ENCODE peak calls at places on chromosomes 11 and 22, in nine cellular contexts. D is neural progenitor cell, O is astrocyte, J is MM.1S, I is endothelial cell of umbilical vein, B is fibroblast of lung, X is mesenchymal stem cell, C is Karpas-422, K is IMR-90. S is an unnamed sample.

GRCh38 chr11:31986201-31986889 is 104.5 kb upstream of the RCN1 start:
- DNase-seq in D (no peak), O (no peak), J (no peak), I (no peak), B (peak), X (no peak), C (no peak), K (no peak), S (no peak)

GRCh38 chr11:17129003-17129402 is 51.5 kb upstream of the RPS13 start:
- DNase-seq in D (no peak), O (peak), J (no peak), I (no peak), B (peak), X (peak), C (no peak), K (peak), S (no peak)

GRCh38 chr11:119192111-119192510 is 6.8 kb downstream of the NHERF4 start:
- DNase-seq in D (no peak), O (no peak), J (no peak), I (no peak), B (no peak), X (no peak), C (no peak), K (no peak), S (no peak)

GRCh38 chr22:39146256-39147101 is 6.0 kb downstream of the CBX7 start:
- DNase-seq in D (no peak), O (no peak), J (no peak), I (no peak), B (no peak), X (no peak), C (no peak), K (no peak), S (no peak)

GRCh38 chr11:70002433-70002832 is 75.7 kb upstream of the ANO1 start:
- DNase-seq in D (no peak), O (no peak), J (no peak), I (no peak), B (no peak), X (no peak), C (no peak), K (no peak), S (no peak)

GRCh38 chr11:62242021-62242420 is at the start of gene SCGB1D2:
- DNase-seq in D (peak), O (no peak), J (no peak), I (no peak), B (no peak), X (no peak), C (no peak), K (no peak), S (peak)

GRCh38 chr11:35953081-35953480 is 9.2 kb downstream of the LDLRAD3 start:
- DNase-seq in D (no peak), O (no peak), J (no peak), I (peak), B (peak), X (no peak), C (no peak), K (no peak), S (no peak)

GRCh38 chr11:105670811-105671210 is 60.9 kb downstream of the GRIA4 start:
- DNase-seq in D (no peak), O (peak), J (no peak), I (no peak), B (peak), X (peak), C (no peak), K (peak), S (no peak)

DNA sequence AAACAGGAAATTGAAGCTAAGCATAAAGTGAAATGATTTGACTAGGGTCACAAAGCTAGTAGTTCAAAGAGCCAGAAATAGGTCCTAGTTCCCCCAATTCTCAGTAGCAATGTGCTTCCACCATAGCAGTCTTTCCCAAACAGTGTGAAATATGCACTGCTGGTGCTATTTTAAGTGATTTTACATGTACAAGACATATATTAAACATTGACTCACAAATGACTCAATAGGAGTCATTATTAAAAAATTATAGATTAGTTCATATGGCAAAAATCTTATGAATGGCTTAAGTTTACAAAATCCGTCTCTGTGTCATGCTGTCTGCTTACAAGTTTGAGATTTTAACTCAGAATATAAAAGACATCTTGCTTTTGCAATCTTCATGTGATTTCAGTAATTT is 21.4 kb downstream of the KIF18A start:
- DNase-seq in D (no peak), O (peak), J (no peak), I (peak), B (peak), X (peak), C (peak), K (peak), S (no peak)
- H2AFZ ChIP-seq in D (no peak), O (no peak), J (no peak), I (peak), B (no peak), X (no peak), C (no peak), K (no peak), S (no peak)

GRCh38 chr22:49725516-49725915 is 102.2 kb downstream of the BRD1 start:
- DNase-seq in D (no peak), O (no peak), J (no peak), I (no peak), B (no peak), X (no peak), C (no peak), K (no peak), S (no peak)
- H3K4me2 ChIP-seq in D (no peak), O (no peak), J (no peak), I (no peak), B (no peak), X (no peak), C (no peak), K (no peak), S (no peak)

GRCh38 chr11:58574851-58575250 is 805 bp downstream of the LPXN start:
- DNase-seq in D (no peak), O (peak), J (no peak), I (peak), B (peak), X (peak), C (no peak), K (peak), S (no peak)
- H2AFZ ChIP-seq in D (no peak), O (no peak), J (no peak), I (no peak), B (no peak), X (no peak), C (no peak), K (no peak), S (no peak)

DNA sequence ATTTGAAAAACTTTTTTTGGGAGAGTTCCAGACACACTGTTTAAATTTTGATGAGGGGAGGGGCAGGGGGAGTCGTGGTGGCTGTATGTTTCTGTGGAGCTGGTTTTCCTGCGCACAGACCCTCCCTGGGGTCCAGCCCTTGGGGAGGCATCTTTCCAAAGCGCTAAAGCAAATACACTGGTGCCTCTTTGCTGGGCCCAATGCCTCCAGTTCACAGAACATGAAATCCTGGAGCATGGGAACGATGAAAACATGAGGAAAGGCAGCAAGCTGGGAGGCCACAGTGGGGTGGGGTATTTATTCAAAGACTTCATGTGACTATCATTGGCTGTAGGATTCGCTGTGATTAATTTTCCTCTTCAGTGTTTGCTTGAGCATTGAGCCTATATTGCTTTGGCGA is 135.3 kb downstream of the CCDC34 start:
- DNase-seq in D (no peak), O (no peak), J (no peak), I (no peak), B (no peak), X (no peak), C (no peak), K (no peak), S (no peak)
- H3K4me2 ChIP-seq in D (no peak), O (no peak), J (no peak), I (no peak), B (no peak), X (no peak), C (no peak), K (no peak), S (no peak)

GRCh38 chr11:22713336-22713735 is 46.9 kb downstream of the GAS2 start:
- DNase-seq in D (no peak), O (no peak), J (no peak), I (no peak), B (no peak), X (no peak), C (no peak), K (no peak), S (no peak)

GRCh38 chr11:22707119-22707899 is 40.9 kb downstream of the GAS2 start:
- DNase-seq in D (no peak), O (peak), J (no peak), I (no peak), B (peak), X (peak), C (no peak), K (peak), S (no peak)

GRCh38 chr11:22715971-22716370 is 49.6 kb downstream of the GAS2 start:
- DNase-seq in D (no peak), O (no peak), J (no peak), I (no peak), B (no peak), X (no peak), C (no peak), K (no peak), S (no peak)

GRCh38 chr11:22711212-22711770 is 44.9 kb downstream of the GAS2 start:
- DNase-seq in D (no peak), O (no peak), J (no peak), I (no peak), B (no peak), X (no peak), C (no peak), K (no peak), S (no peak)

DNA sequence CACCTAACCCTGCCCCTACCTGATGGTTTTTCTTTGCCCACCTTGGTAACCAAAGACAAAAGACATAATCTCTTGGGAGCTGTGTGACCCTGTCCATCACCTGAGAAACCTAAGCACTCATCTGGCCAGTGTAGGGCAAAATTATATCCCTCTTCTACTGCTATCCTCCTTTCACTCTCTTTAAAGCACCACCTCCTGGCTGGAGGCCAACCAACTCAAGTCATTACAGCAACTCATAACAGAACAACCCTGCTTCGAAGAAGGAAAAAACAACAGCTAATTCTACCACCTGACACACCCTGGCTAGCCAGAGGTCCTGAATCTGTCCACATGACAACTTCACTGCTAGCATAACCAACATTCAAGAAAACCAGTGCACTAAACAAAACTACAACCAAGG is 45.5 kb downstream of the GAS2 start:
- DNase-seq in D (no peak), O (no peak), J (no peak), I (peak), B (no peak), X (no peak), C (no peak), K (no peak), S (no peak)
- H2AFZ ChIP-seq in D (no peak), O (no peak), J (no peak), I (no peak), B (no peak), X (no peak), C (no peak), K (no peak), S (no peak)

GRCh38 chr11:64624869-64625481 is 34.0 kb downstream of the SLC22A12 start:
- DNase-seq in D (no peak), O (no peak), J (no peak), I (no peak), B (no peak), X (no peak), C (peak), K (no peak), S (no peak)
- H3K4me2 ChIP-seq in D (no peak), O (no peak), J (no peak), I (no peak), B (no peak), X (no peak), C (no peak), K (no peak), S (no peak)